ENCODE peak calls at places on chromosomes 1 and 21, in ten cellular contexts. E is ascending aorta; P is uterus; X is fibroblast of the aortic adventitia; T is GM20000; Z is body of pancreas; H is CD8-positive, alpha-beta T cell; A is foreskin fibroblast; S is GM23338; D is stomach. O is an unnamed sample.

GRCh38 chr1:85344256-85344694 is 67.8 kb upstream of the BCL10 start:
- DNase-seq in E (no peak), P (no peak), X (peak), T (no peak), Z (peak), H (no peak), A (peak), S (peak), D (peak), O (no peak)

GRCh38 chr1:47507921-47508894 is 70.4 kb downstream of the FOXD2 start:
- DNase-seq in E (no peak), P (peak), X (no peak), T (peak), Z (peak), H (no peak), A (peak), S (peak), D (peak), O (peak)

GRCh38 chr1:226605573-226605950 is 57.0 kb downstream of the STUM start:
- DNase-seq in E (no peak), P (peak), X (no peak), T (no peak), Z (no peak), H (no peak), A (no peak), S (no peak), D (no peak), O (no peak)

GRCh38 chr1:234724517-234725176 is 114.7 kb upstream of the IRF2BP2 start:
- DNase-seq in E (peak), P (peak), X (no peak), T (no peak), Z (peak), H (peak), A (no peak), S (no peak), D (peak), O (peak)

GRCh38 chr21:44425895-44426662 is 29.2 kb upstream of the LRRC3 start:
- DNase-seq in E (no peak), P (no peak), X (no peak), T (no peak), Z (no peak), H (no peak), A (no peak), S (no peak), D (no peak), O (no peak)

GRCh38 chr21:17537299-17537698 is 24.5 kb downstream of the CXADR start:
- DNase-seq in E (no peak), P (no peak), X (no peak), T (no peak), Z (no peak), H (no peak), A (peak), S (no peak), D (no peak), O (no peak)

GRCh38 chr1:18901952-18902522 is 318 bp downstream of the ALDH4A1 start:
- DNase-seq in E (no peak), P (peak), X (peak), T (peak), Z (no peak), H (no peak), A (no peak), S (peak), D (no peak), O (peak)

GRCh38 chr1:214641214-214641895 is 38.4 kb downstream of the CENPF start:
- DNase-seq in E (no peak), P (no peak), X (no peak), T (no peak), Z (no peak), H (no peak), A (no peak), S (no peak), D (no peak), O (no peak)

GRCh38 chr21:17003763-17004373 is 509.0 kb upstream of the CXADR start:
- DNase-seq in E (no peak), P (no peak), X (peak), T (no peak), Z (no peak), H (no peak), A (no peak), S (no peak), D (no peak), O (no peak)

GRCh38 chr1:56464294-56464693 is 115.1 kb downstream of the PLPP3 start:
- DNase-seq in E (no peak), P (no peak), X (no peak), T (no peak), Z (no peak), H (no peak), A (no peak), S (no peak), D (no peak), O (no peak)

GRCh38 chr1:37755290-37755689 is 9.6 kb downstream of the EPHA10 start:
- DNase-seq in E (no peak), P (no peak), X (no peak), T (peak), Z (no peak), H (no peak), A (no peak), S (no peak), D (no peak), O (peak)

GRCh38 chr1:2346691-2347408 is 44.5 kb downstream of the MORN1 start:
- DNase-seq in E (no peak), P (peak), X (no peak), T (no peak), Z (no peak), H (no peak), A (no peak), S (no peak), D (no peak), O (no peak)

GRCh38 chr1:107925565-107925964 is 39.4 kb downstream of the VAV3 start:
- DNase-seq in E (no peak), P (no peak), X (no peak), T (no peak), Z (no peak), H (no peak), A (no peak), S (no peak), D (no peak), O (no peak)

GRCh38 chr1:201662646-201663045 is 123.7 kb downstream of the NAV1 start:
- DNase-seq in E (no peak), P (no peak), X (no peak), T (no peak), Z (no peak), H (no peak), A (no peak), S (no peak), D (no peak), O (no peak)

GRCh38 chr1:177487481-177487880 is 316.7 kb downstream of the BRINP2 start:
- DNase-seq in E (no peak), P (no peak), X (no peak), T (no peak), Z (no peak), H (no peak), A (no peak), S (peak), D (no peak), O (no peak)

GRCh38 chr1:2640626-2641025 is 7.8 kb upstream of the MMEL1 start:
- DNase-seq in E (no peak), P (no peak), X (no peak), T (no peak), Z (no peak), H (no peak), A (no peak), S (no peak), D (no peak), O (peak)

GRCh38 chr1:27435566-27436203 is 43.3 kb downstream of the GPR3 start:
- DNase-seq in E (no peak), P (no peak), X (no peak), T (peak), Z (no peak), H (no peak), A (no peak), S (no peak), D (no peak), O (no peak)

GRCh38 chr1:109790735-109791494 is 27.2 kb upstream of the EPS8L3 start:
- DNase-seq in E (peak), P (peak), X (peak), T (peak), Z (peak), H (peak), A (no peak), S (peak), D (peak), O (peak)

GRCh38 chr21:35430260-35430659 is 381.2 kb upstream of the RUNX1 start:
- DNase-seq in E (no peak), P (no peak), X (no peak), T (no peak), Z (no peak), H (no peak), A (no peak), S (no peak), D (no peak), O (no peak)

GRCh38 chr1:150564051-150564991 is 15.1 kb downstream of the MCL1 start:
- DNase-seq in E (no peak), P (no peak), X (peak), T (no peak), Z (peak), H (no peak), A (no peak), S (no peak), D (no peak), O (no peak)

GRCh38 chr1:218846166-218846565 is 327.5 kb upstream of the LYPLAL1 start:
- DNase-seq in E (no peak), P (no peak), X (no peak), T (no peak), Z (no peak), H (no peak), A (peak), S (no peak), D (no peak), O (no peak)

GRCh38 chr1:19445417-19446342 is 39.7 kb downstream of the CAPZB start:
- DNase-seq in E (no peak), P (no peak), X (peak), T (no peak), Z (peak), H (no peak), A (no peak), S (peak), D (peak), O (no peak)

GRCh38 chr1:208030320-208031091 is 119.6 kb upstream of the CD34 start:
- DNase-seq in E (no peak), P (peak), X (peak), T (no peak), Z (no peak), H (no peak), A (no peak), S (no peak), D (no peak), O (no peak)

GRCh38 chr1:92961896-92962752 is 862 bp upstream of the DIPK1A start:
- DNase-seq in E (no peak), P (peak), X (peak), T (peak), Z (peak), H (peak), A (peak), S (peak), D (peak), O (peak)

GRCh38 chr21:45416619-45417018 is 11.7 kb downstream of the COL18A1 start:
- DNase-seq in E (no peak), P (no peak), X (no peak), T (no peak), Z (peak), H (no peak), A (no peak), S (peak), D (no peak), O (no peak)

GRCh38 chr1:112673589-112674439 is 645 bp upstream of the MOV10 start:
- DNase-seq in E (no peak), P (no peak), X (peak), T (peak), Z (peak), H (no peak), A (peak), S (peak), D (no peak), O (no peak)

GRCh38 chr1:222547260-222547614 is 667 bp downstream of the HHIPL2 start:
- DNase-seq in E (no peak), P (no peak), X (no peak), T (no peak), Z (no peak), H (no peak), A (no peak), S (no peak), D (no peak), O (no peak)
- TF ChIP-seq CTCF in E (no peak), P (no peak), X (no peak), T (no peak), Z (no peak), H (no peak), A (no peak), S (no peak), D (no peak), O (no peak)

DNA sequence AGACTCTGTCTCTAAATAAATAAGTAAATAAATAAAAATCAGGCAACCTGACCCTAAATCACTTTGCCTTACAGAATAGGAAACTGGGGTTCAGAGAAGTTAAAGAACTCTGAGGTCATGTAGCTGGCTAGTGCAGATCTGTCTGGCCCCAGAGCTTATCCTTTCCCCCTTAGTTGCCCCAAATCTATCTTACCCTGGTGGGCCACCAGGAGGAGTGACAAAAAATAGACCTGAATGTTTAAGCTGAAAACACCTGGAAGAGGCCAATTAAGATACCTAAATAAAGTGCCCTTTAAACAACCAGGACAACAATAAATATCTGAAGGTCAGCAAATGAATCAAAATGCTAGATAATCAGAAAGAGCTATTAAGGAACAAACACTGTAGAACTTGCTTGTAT is 59.7 kb downstream of the TEX35 start:
- DNase-seq in E (no peak), P (no peak), X (no peak), T (no peak), Z (no peak), H (no peak), A (no peak), S (peak), D (no peak), O (no peak)
- TF ChIP-seq CTCF in E (no peak), P (no peak), X (no peak), T (no peak), Z (no peak), H (no peak), A (no peak), S (peak), D (no peak), O (no peak)

DNA sequence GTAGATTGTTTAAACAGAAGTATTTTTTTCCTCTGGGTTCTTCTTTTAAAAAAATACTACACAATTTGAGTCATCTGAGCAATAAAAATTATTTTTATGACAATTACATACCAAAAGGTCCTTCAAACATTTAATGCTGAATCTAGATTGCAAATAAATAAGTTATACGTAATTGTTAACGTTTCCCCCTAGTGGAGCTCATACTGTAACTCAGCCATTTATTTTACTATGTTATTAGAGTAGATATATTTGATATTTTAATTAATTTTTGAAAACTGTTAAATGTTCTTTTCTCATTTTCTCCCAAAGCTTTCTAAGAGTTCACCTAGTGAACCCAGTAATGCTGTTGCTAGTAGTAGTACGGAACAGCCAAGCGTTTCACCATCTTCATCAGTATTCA is 33.5 kb downstream of the ZMYM1 start:
- DNase-seq in E (no peak), P (no peak), X (peak), T (no peak), Z (no peak), H (no peak), A (no peak), S (no peak), D (no peak), O (no peak)
- TF ChIP-seq CTCF in E (no peak), P (no peak), X (no peak), T (no peak), Z (no peak), H (no peak), A (peak), S (no peak), D (no peak), O (no peak)

GRCh38 chr1:232335751-232336274 is 294.1 kb downstream of the SIPA1L2 start:
- DNase-seq in E (no peak), P (no peak), X (no peak), T (no peak), Z (no peak), H (no peak), A (no peak), S (no peak), D (no peak), O (no peak)
- TF ChIP-seq CTCF in E (no peak), P (no peak), X (no peak), T (no peak), Z (no peak), H (no peak), A (no peak), S (no peak), D (no peak), O (no peak)

DNA sequence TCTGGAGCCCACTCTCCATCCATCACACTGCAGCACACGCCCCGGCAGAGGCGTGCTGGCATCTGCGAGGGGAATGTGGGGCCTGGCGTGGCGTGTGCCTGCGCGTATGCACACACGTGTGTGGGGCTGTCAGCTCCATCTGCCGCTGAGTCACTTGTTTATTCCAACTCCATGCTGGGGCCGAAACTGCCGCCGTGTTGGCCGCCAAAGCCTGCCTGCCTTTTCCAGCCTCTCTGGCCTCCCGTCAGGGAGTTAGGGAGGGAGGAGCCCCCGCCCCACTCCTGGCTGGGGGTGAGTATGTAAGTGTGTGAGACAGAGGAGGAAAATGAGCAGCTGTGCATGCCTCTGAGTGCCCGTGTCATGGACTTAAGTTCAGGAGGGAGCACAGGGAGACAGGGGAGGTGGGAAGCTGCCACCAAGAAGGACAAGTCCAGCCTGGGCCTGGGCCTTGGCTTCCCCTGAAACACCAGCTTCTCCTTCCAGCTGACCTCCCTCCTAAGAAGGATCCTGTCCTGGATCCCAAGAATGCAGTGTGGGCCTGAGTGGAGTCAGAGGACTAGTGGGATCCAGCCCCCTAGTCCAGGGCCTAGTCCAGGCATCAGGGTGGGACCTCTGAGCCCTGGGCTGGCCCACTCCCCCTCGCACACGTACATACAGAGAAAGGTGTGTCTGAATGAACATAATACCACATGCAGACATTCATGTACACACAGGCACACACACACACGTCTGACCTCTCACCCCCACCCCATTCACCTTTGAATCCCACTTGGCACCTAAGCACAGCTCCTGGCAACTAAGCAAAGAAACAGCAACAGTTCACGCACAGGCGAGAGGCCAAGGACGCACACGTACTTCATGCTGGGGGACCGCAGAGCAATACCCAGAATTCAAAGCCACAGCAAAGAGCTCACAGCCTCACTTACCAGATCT is 24.7 kb downstream of the MEF2D start:
- DNase-seq in E (peak), P (peak), X (peak), T (no peak), Z (peak), H (no peak), A (peak), S (no peak), D (peak), O (no peak)
- TF ChIP-seq CTCF in E (no peak), P (no peak), X (no peak), T (no peak), Z (no peak), H (no peak), A (no peak), S (no peak), D (no peak), O (no peak)

DNA sequence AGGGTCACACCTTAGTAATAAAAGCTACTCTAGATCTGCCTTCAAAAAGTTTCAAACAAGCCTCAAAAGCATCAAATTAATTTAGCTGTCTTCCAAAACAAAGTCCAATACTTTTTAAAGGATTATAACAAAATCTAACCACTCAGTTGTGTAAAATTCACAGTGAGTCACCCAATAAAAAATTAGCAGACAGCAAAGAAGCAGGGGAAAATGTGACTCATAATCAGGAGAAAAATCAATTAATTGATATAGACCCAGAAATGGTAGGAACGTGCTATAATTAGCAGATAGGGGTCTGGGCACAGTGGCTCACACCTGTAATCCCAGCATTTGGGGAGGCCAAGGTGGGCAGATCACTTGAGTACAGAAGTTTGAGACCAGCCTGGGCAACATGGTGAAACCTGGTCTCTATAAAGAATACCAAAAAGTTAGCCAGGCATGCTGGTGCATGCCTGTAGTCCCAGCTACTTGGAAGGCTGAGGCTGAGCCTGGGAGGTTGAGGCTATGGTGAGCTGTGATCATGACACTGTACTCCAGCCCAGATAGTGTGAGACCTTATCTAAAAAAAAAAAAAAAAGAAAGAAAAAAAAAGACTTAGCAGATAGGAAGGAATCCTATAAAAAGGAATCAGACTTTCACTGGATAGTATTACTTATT is 8.1 kb upstream of the MYOG start:
- DNase-seq in E (no peak), P (no peak), X (no peak), T (no peak), Z (no peak), H (no peak), A (no peak), S (no peak), D (no peak), O (no peak)
- TF ChIP-seq CTCF in E (no peak), P (no peak), X (no peak), T (no peak), Z (no peak), H (no peak), A (no peak), S (no peak), D (no peak), O (no peak)

DNA sequence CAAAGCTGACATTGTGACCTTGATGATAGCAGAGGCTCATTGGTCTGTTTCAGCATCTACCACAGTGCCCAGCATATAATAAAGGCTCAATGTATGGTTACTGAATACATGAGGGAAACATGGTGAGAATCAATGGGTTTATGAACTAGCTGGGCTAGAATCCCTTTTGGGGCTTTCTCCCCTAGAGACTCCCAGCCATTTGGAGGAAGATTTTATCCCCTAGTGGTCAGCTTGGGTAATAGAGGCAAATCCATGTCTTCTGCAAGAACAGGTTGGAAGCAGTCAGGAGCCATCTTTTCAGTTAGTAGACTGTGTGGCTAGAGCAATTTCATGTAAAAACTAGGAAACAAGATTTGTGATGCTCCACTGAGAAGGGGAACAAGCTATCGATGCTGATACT is 15.8 kb upstream of the REG4 start:
- DNase-seq in E (no peak), P (no peak), X (no peak), T (peak), Z (no peak), H (no peak), A (no peak), S (peak), D (no peak), O (no peak)
- TF ChIP-seq CTCF in E (no peak), P (no peak), X (peak), T (no peak), Z (peak), H (no peak), A (peak), S (peak), D (no peak), O (peak)

O was measured in GM13977.